ENCODE peak calls at places on chromosome 13, in seven cellular contexts. L, X, V, H, P, M and J are unnamed samples.

GRCh38 chr13:101654916-101655315 is 202.4 kb downstream of the ITGBL1 start:
- DNase-seq in P (no peak), V (no peak), M (no peak), H (no peak), L (no peak), X (peak; percentile 57), J (no peak)

GRCh38 chr13:102097708-102098107 is 304.1 kb downstream of the FGF14 start:
- DNase-seq in V (no peak), H (no peak), M (no peak), P (no peak), X (no peak), L (no peak), J (no peak)

GRCh38 chr13:73698859-73699258 is 435.3 kb downstream of the KLF12 start:
- DNase-seq in H (no peak), X (peak; percentile 13), M (no peak), V (no peak), L (no peak), P (no peak), J (no peak)

GRCh38 chr13:98468352-98468751 is 108.6 kb downstream of the STK24 start:
- DNase-seq in X (no peak), L (no peak), M (no peak), H (no peak), P (no peak), V (no peak), J (no peak)

GRCh38 chr13:40503966-40504591 is 162.4 kb downstream of the FOXO1 start:
- DNase-seq in X (peak; percentile 62), L (no peak), M (peak; percentile 57), P (no peak), H (no peak), V (no peak), J (no peak)

GRCh38 chr13:40275636-40276035 is 390.8 kb downstream of the FOXO1 start:
- DNase-seq in L (no peak), M (no peak), H (no peak), V (no peak), P (no peak), X (peak; percentile 18), J (no peak)

GRCh38 chr13:38264363-38265134 is 85.1 kb upstream of the UFM1 start:
- DNase-seq in M (no peak), P (no peak), V (no peak), L (no peak), H (no peak), X (no peak), J (no peak)

GRCh38 chr13:26619321-26619720 is 61.8 kb downstream of the WASF3 start:
- DNase-seq in V (no peak), H (no peak), L (no peak), M (no peak), P (no peak), X (peak; percentile 89), J (no peak)

GRCh38 chr13:103430368-103430767 is 364.2 kb upstream of the SLC10A2 start:
- DNase-seq in V (no peak), P (no peak), X (no peak), L (no peak), M (no peak), H (no peak), J (no peak)

DNA sequence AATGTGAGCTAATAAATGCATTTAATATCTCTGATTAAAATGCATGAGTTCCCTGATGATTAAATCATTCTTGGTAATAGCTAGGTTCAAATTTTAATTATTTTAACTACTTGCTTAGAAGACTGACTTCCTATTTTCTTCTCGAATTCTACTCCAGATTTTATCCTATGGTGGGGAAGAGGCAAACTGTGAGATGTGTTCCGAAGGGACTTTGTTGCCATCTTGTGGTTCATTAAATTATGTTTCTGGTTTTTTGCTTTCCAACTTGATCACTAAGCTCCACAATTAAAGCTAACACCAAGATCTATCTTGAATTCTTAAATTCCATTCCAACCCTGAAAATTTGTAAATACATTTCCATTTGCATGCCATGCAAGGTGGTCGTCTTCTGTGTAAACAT is 538.4 kb upstream of the PCDH20 start:
- DNase-seq in L (no peak), P (no peak), X (no peak), M (no peak), V (no peak), H (no peak), J (no peak)
- TF ChIP-seq CTCF in L (no peak), P (no peak), X (peak; percentile 12), M (no peak), V (peak; percentile 47), H (peak; percentile 78), J (peak; percentile 69)

GRCh38 chr13:114018461-114019055 is 44.7 kb upstream of the C13orf46 start:
- DNase-seq in H (no peak), M (no peak), P (no peak), V (no peak), X (no peak), L (no peak), J (no peak)

GRCh38 chr13:114017966-114018365 is 44.1 kb upstream of the C13orf46 start:
- DNase-seq in V (no peak), H (no peak), L (no peak), M (no peak), X (no peak), P (no peak), J (no peak)

GRCh38 chr13:114016321-114017027 is 42.6 kb upstream of the C13orf46 start:
- DNase-seq in V (no peak), P (no peak), H (no peak), L (no peak), X (no peak), M (no peak), J (no peak)

GRCh38 chr13:114015608-114016295 is 41.9 kb upstream of the C13orf46 start:
- DNase-seq in V (no peak), X (no peak), H (no peak), P (peak; percentile 78), L (no peak), M (peak; percentile 48), J (no peak)

GRCh38 chr13:114017028-114017630 is 43.3 kb upstream of the C13orf46 start:
- DNase-seq in P (no peak), X (peak; percentile 28), H (no peak), L (no peak), M (no peak), V (no peak), J (no peak)
- TF ChIP-seq CTCF in P (no peak), X (peak; percentile 15), H (no peak), L (no peak), M (no peak), V (no peak), J (peak; percentile 11)

GRCh38 chr13:45296259-45296658 is 44.7 kb downstream of the TPT1 start:
- DNase-seq in X (no peak), H (no peak), M (no peak), V (no peak), P (no peak), L (no peak), J (no peak)
- TF ChIP-seq CTCF in X (no peak), H (no peak), M (no peak), V (no peak), P (no peak), L (no peak), J (no peak)

GRCh38 chr13:109207618-109208017 is 578.2 kb downstream of the MYO16 start:
- DNase-seq in V (no peak), H (no peak), P (no peak), X (no peak), L (no peak), M (no peak), J (no peak)
- TF ChIP-seq CTCF in V (no peak), H (no peak), P (no peak), X (no peak), L (no peak), M (no peak), J (no peak)

GRCh38 chr13:45219123-45219891 is 18.5 kb upstream of the KCTD4 start:
- DNase-seq in M (no peak), L (no peak), P (no peak), H (no peak), V (no peak), X (no peak), J (no peak)
- TF ChIP-seq CTCF in M (no peak), L (no peak), P (no peak), H (no peak), V (no peak), X (no peak), J (no peak)

DNA sequence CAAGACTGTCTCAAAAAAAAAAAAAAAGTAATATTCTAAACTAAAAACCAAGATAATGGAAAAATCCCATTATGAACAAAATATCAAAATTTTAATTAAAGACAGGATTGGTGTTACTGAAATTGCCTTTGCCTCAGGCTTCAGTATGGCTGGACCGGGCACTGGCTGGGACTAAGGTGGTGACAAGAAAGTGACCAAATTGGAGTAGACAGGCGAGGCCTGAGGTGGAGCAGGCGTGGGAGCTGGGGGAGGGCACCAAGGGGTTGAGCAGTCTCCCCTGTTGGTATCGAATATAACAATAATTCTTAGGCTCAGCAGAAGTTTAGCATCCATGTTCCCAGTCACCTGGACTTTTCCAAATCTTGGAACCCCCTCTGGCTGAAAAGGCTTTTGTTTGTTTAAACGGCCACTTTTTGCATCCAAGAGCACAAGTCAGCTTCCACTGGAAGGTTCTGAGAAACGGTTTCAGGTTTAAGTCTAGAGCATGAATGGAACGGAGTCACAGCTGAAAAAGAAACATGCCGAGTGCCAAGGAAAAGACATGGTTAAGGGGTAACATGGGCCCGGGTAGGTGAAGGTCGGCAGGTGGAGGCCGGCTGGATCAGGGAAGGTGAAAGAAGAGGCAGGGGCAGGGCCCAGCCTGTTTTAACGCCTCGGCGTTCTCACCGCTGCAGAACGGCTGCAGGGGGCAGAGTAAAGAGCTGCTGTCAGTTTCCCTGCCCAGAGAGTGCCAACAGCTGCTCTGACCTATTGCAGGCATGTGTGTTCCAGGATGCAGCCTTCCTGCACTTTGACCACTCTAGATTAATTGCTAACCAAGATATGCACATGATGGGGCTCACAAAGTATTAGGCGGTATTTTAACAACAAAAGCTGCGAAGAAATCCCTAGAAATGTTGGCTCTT is 104.4 kb downstream of the TM9SF2 start:
- DNase-seq in P (peak; percentile 74), M (no peak), V (peak; percentile 38), H (no peak), L (peak; percentile 77), X (peak; percentile 22), J (peak; percentile 19)
- TF ChIP-seq CTCF in P (peak; percentile 31), M (no peak), V (peak; percentile 41), H (no peak), L (no peak), X (peak; percentile 37), J (peak; percentile 30)

GRCh38 chr13:21813110-21813509 is 142.2 kb downstream of the FGF9 start:
- DNase-seq in V (no peak), P (no peak), M (no peak), H (no peak), X (no peak), L (no peak), J (no peak)
- TF ChIP-seq CTCF in V (no peak), P (no peak), M (no peak), H (no peak), X (no peak), L (no peak), J (no peak)